ENCODE peak calls at places on chromosomes 1 and 21, in five cellular contexts. One of them, this sample, is unnamed.

GRCh38 chr1:11414921-11415538 is 63.9 kb upstream of the DISP3 start:
- DNase-seq in A549: no peak
- DNase-seq in Peyer's patch: no peak
- DNase-seq in psoas muscle: no peak
- DNase-seq in breast epithelium: no peak
- DNase-seq in this sample: no peak

GRCh38 chr1:182264187-182264586 is 127.4 kb downstream of the GLUL start:
- DNase-seq in A549: no peak
- DNase-seq in Peyer's patch: no peak
- DNase-seq in psoas muscle: no peak
- DNase-seq in breast epithelium: no peak
- DNase-seq in this sample: no peak

GRCh38 chr1:76040327-76040868 is 34.1 kb upstream of the ST6GALNAC3 start:
- DNase-seq in A549: no peak
- DNase-seq in Peyer's patch: no peak
- DNase-seq in psoas muscle: no peak
- DNase-seq in breast epithelium: no peak
- DNase-seq in this sample: no peak

GRCh38 chr1:67053535-67053784 is 488 bp downstream of the SLC35D1 start:
- DNase-seq in A549: peak; percentile 19
- DNase-seq in Peyer's patch: no peak
- DNase-seq in psoas muscle: peak; percentile 76
- DNase-seq in breast epithelium: peak; percentile 56
- DNase-seq in this sample: no peak

GRCh38 chr21:41890355-41890754 is 11.2 kb upstream of the PRDM15 start:
- DNase-seq in A549: no peak
- DNase-seq in Peyer's patch: no peak
- DNase-seq in psoas muscle: no peak
- DNase-seq in breast epithelium: no peak
- DNase-seq in this sample: no peak

GRCh38 chr1:169115891-169116585 is 9.5 kb downstream of the ATP1B1 start:
- DNase-seq in A549: no peak
- DNase-seq in Peyer's patch: peak; percentile 85
- DNase-seq in psoas muscle: peak; percentile 77
- DNase-seq in breast epithelium: no peak
- DNase-seq in this sample: no peak

GRCh38 chr1:157158967-157159366 is 20.8 kb upstream of the ETV3 start:
- DNase-seq in A549: no peak
- DNase-seq in Peyer's patch: no peak
- DNase-seq in psoas muscle: no peak
- DNase-seq in breast epithelium: no peak
- DNase-seq in this sample: no peak

GRCh38 chr1:108661030-108661609 is at the start of gene HENMT1:
- DNase-seq in A549: peak; percentile 19
- DNase-seq in Peyer's patch: peak; percentile 84
- DNase-seq in psoas muscle: peak; percentile 81
- DNase-seq in breast epithelium: peak; percentile 59
- DNase-seq in this sample: no peak

GRCh38 chr1:113170519-113170918 is 97.5 kb downstream of the LRIG2 start:
- DNase-seq in A549: no peak
- DNase-seq in Peyer's patch: no peak
- DNase-seq in psoas muscle: no peak
- DNase-seq in breast epithelium: no peak
- DNase-seq in this sample: no peak

GRCh38 chr1:221254813-221255212 is 375.6 kb downstream of the HLX start:
- DNase-seq in A549: no peak
- DNase-seq in Peyer's patch: no peak
- DNase-seq in psoas muscle: no peak
- DNase-seq in breast epithelium: no peak
- DNase-seq in this sample: no peak

GRCh38 chr1:76690784-76691183 is 176.5 kb upstream of the ST6GALNAC5 start:
- DNase-seq in A549: no peak
- DNase-seq in Peyer's patch: no peak
- DNase-seq in psoas muscle: no peak
- DNase-seq in breast epithelium: no peak
- DNase-seq in this sample: no peak

GRCh38 chr1:179129702-179130473 is 48.0 kb downstream of the TOR3A start:
- DNase-seq in A549: no peak
- DNase-seq in Peyer's patch: no peak
- DNase-seq in psoas muscle: no peak
- DNase-seq in breast epithelium: no peak
- DNase-seq in this sample: no peak

GRCh38 chr1:93448983-93449805 is 1.3 kb downstream of the FNBP1L start:
- DNase-seq in A549: peak; percentile 21
- DNase-seq in Peyer's patch: peak; percentile 76
- DNase-seq in psoas muscle: no peak
- DNase-seq in breast epithelium: no peak
- DNase-seq in this sample: no peak

GRCh38 chr1:70134148-70134547 is 71.2 kb downstream of the LRRC40 start:
- DNase-seq in A549: no peak
- DNase-seq in Peyer's patch: no peak
- DNase-seq in psoas muscle: peak; percentile 57
- DNase-seq in breast epithelium: no peak
- DNase-seq in this sample: no peak

GRCh38 chr1:198935371-198935921 is 296.6 kb downstream of the PTPRC start:
- DNase-seq in A549: peak; percentile 25
- DNase-seq in Peyer's patch: peak; percentile 74
- DNase-seq in psoas muscle: peak; percentile 64
- DNase-seq in breast epithelium: peak; percentile 56
- DNase-seq in this sample: no peak

GRCh38 chr21:27570306-27570868 is 603.5 kb upstream of the ADAMTS5 start:
- DNase-seq in A549: no peak
- DNase-seq in Peyer's patch: peak; percentile 61
- DNase-seq in psoas muscle: peak; percentile 76
- DNase-seq in breast epithelium: no peak
- DNase-seq in this sample: peak; percentile 15

GRCh38 chr1:240441684-240442083 is 170.3 kb downstream of the GREM2 start:
- DNase-seq in A549: no peak
- DNase-seq in Peyer's patch: no peak
- DNase-seq in psoas muscle: no peak
- DNase-seq in breast epithelium: no peak
- DNase-seq in this sample: no peak

GRCh38 chr1:5907966-5908365 is 84.3 kb downstream of the NPHP4 start:
- DNase-seq in A549: no peak
- DNase-seq in Peyer's patch: no peak
- DNase-seq in psoas muscle: no peak
- DNase-seq in breast epithelium: no peak
- DNase-seq in this sample: no peak

GRCh38 chr1:3975903-3976630 is 76.0 kb upstream of the C1orf174 start:
- DNase-seq in A549: no peak
- DNase-seq in Peyer's patch: no peak
- DNase-seq in psoas muscle: no peak
- DNase-seq in breast epithelium: no peak
- DNase-seq in this sample: no peak

GRCh38 chr1:153679337-153680119 is 1.0 kb downstream of the NPR1 start:
- DNase-seq in A549: no peak
- DNase-seq in Peyer's patch: no peak
- DNase-seq in psoas muscle: peak; percentile 62
- DNase-seq in breast epithelium: no peak
- DNase-seq in this sample: no peak

GRCh38 chr1:59549903-59550302 is 253.0 kb downstream of the FGGY start:
- DNase-seq in A549: no peak
- DNase-seq in Peyer's patch: peak; percentile 57
- DNase-seq in psoas muscle: no peak
- DNase-seq in breast epithelium: no peak
- DNase-seq in this sample: no peak

GRCh38 chr1:198912046-198912445 is 273.2 kb downstream of the PTPRC start:
- DNase-seq in A549: no peak
- DNase-seq in Peyer's patch: no peak
- DNase-seq in psoas muscle: no peak
- DNase-seq in breast epithelium: no peak
- DNase-seq in this sample: no peak

GRCh38 chr21:16708431-16708830 is 804.4 kb upstream of the CXADR start:
- DNase-seq in A549: no peak
- DNase-seq in Peyer's patch: no peak
- DNase-seq in psoas muscle: no peak
- DNase-seq in breast epithelium: no peak
- DNase-seq in this sample: no peak

GRCh38 chr1:236354330-236355147 is 39.5 kb upstream of the EDARADD start:
- DNase-seq in A549: no peak
- DNase-seq in Peyer's patch: no peak
- DNase-seq in psoas muscle: no peak
- DNase-seq in breast epithelium: no peak
- DNase-seq in this sample: no peak

GRCh38 chr1:31583995-31584868 is 7.9 kb downstream of the TINAGL1 start:
- DNase-seq in A549: no peak
- DNase-seq in Peyer's patch: no peak
- DNase-seq in psoas muscle: peak; percentile 83
- DNase-seq in breast epithelium: no peak
- DNase-seq in this sample: peak; percentile 67

GRCh38 chr1:19341201-19342076 is 29.3 kb downstream of the SLC66A1 start:
- DNase-seq in A549: peak; percentile 82
- DNase-seq in Peyer's patch: peak; percentile 89
- DNase-seq in psoas muscle: peak; percentile 85
- DNase-seq in breast epithelium: peak; percentile 78
- DNase-seq in this sample: peak; percentile 31

GRCh38 chr1:92291372-92291999 is 7.3 kb downstream of the GLMN start:
- DNase-seq in A549: peak; percentile 10
- DNase-seq in Peyer's patch: no peak
- DNase-seq in psoas muscle: no peak
- DNase-seq in breast epithelium: no peak
- DNase-seq in this sample: no peak

GRCh38 chr1:62131093-62131725 is 63.4 kb upstream of the L1TD1 start:
- DNase-seq in A549: peak; percentile 72
- DNase-seq in Peyer's patch: peak; percentile 58
- DNase-seq in psoas muscle: no peak
- DNase-seq in breast epithelium: no peak
- DNase-seq in this sample: no peak

GRCh38 chr1:243454328-243454997 is 198.6 kb downstream of the SDCCAG8 start:
- DNase-seq in A549: no peak
- DNase-seq in Peyer's patch: no peak
- DNase-seq in psoas muscle: no peak
- DNase-seq in breast epithelium: no peak
- DNase-seq in this sample: no peak

GRCh38 chr1:156926175-156926574 is 5.7 kb downstream of the LRRC71 start:
- DNase-seq in A549: no peak
- DNase-seq in Peyer's patch: peak; percentile 71
- DNase-seq in psoas muscle: peak; percentile 68
- DNase-seq in breast epithelium: peak; percentile 76
- DNase-seq in this sample: no peak

GRCh38 chr1:229068266-229069043 is 202.5 kb upstream of the RAB4A start:
- DNase-seq in A549: no peak
- DNase-seq in Peyer's patch: no peak
- DNase-seq in psoas muscle: no peak
- DNase-seq in breast epithelium: no peak
- DNase-seq in this sample: no peak

GRCh38 chr1:94698759-94699502 is 121.2 kb upstream of the SLC44A3 start:
- DNase-seq in A549: peak; percentile 6
- DNase-seq in Peyer's patch: no peak
- DNase-seq in psoas muscle: no peak
- DNase-seq in breast epithelium: no peak
- DNase-seq in this sample: no peak

GRCh38 chr1:218467101-218467728 is 122.1 kb downstream of the TGFB2 start:
- DNase-seq in A549: no peak
- DNase-seq in Peyer's patch: no peak
- DNase-seq in psoas muscle: no peak
- DNase-seq in breast epithelium: no peak
- DNase-seq in this sample: no peak

GRCh38 chr1:180610556-180611015 is 21.2 kb upstream of the XPR1 start:
- DNase-seq in A549: no peak
- DNase-seq in Peyer's patch: no peak
- DNase-seq in psoas muscle: no peak
- DNase-seq in breast epithelium: no peak
- DNase-seq in this sample: no peak

GRCh38 chr21:45917241-45917640 is 64.3 kb upstream of the COL6A1 start:
- DNase-seq in A549: no peak
- DNase-seq in Peyer's patch: no peak
- DNase-seq in psoas muscle: no peak
- DNase-seq in breast epithelium: no peak
- DNase-seq in this sample: no peak
- H3K4me1 ChIP-seq in A549: no peaks in the 10 kb centered on the region
- H3K4me1 ChIP-seq in Peyer's patch: no peaks in the 10 kb centered on the region
- H3K4me1 ChIP-seq in psoas muscle: no peaks in the 10 kb centered on the region
- H3K4me1 ChIP-seq in breast epithelium: peaks cover 3% of the 10 kb centered on the region
- H3K4me1 ChIP-seq in this sample: no peaks in the 10 kb centered on the region

GRCh38 chr1:145959333-145959732 is 1.5 kb upstream of the LIX1L start:
- DNase-seq in A549: no peak
- DNase-seq in Peyer's patch: no peak
- DNase-seq in psoas muscle: no peak
- DNase-seq in breast epithelium: no peak
- DNase-seq in this sample: no peak
- H3K4me1 ChIP-seq in A549: peaks cover 56% of the 10 kb centered on the region
- H3K4me1 ChIP-seq in Peyer's patch: peaks cover 12% of the 10 kb centered on the region
- H3K4me1 ChIP-seq in psoas muscle: peaks cover 71% of the 10 kb centered on the region
- H3K4me1 ChIP-seq in breast epithelium: peaks cover 12% of the 10 kb centered on the region
- H3K4me1 ChIP-seq in this sample: peaks cover 38% of the 10 kb centered on the region

GRCh38 chr1:54360165-54361005 is 45.8 kb downstream of the SSBP3 start:
- DNase-seq in A549: no peak
- DNase-seq in Peyer's patch: no peak
- DNase-seq in psoas muscle: no peak
- DNase-seq in breast epithelium: no peak
- DNase-seq in this sample: no peak
- H3K4me1 ChIP-seq in A549: peaks cover 6% of the 10 kb centered on the region
- H3K4me1 ChIP-seq in Peyer's patch: no peaks in the 10 kb centered on the region
- H3K4me1 ChIP-seq in psoas muscle: peaks cover 61% of the 10 kb centered on the region
- H3K4me1 ChIP-seq in breast epithelium: no peaks in the 10 kb centered on the region
- H3K4me1 ChIP-seq in this sample: peaks cover 48% of the 10 kb centered on the region

DNA sequence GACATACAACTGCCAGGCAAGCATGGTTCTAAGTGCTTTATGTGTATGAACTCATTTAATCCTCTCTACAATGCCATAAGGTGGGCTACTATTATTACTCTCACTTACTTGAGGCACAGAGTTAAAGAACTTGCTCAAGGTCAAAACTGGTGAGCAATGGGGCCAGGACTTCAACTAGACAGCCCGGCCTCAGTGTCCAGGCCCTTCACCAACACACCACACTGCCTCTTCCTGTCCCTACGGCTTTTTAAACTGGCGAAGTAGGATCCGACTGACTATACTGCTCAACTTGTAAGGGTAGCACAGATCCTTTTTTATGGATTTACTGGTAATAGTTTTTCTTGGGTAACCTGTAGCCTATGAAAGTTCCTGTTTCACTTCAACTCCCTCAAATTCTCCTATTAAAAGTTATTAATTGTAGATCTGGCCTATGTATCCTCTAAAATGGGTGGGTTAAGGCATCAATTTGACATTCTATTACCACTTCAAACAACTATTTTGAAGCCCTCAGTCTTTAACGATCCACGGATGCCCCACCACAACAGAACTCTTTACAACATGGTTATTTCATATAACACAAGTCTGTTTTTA is 4.3 kb downstream of the ERRFI1 start:
- DNase-seq in A549: no peak
- DNase-seq in Peyer's patch: no peak
- DNase-seq in psoas muscle: no peak
- DNase-seq in breast epithelium: no peak
- DNase-seq in this sample: no peak
- H3K4me1 ChIP-seq in A549: peaks cover 53% of the 10 kb centered on the region
- H3K4me1 ChIP-seq in Peyer's patch: no peaks in the 10 kb centered on the region
- H3K4me1 ChIP-seq in psoas muscle: peaks cover 69% of the 10 kb centered on the region
- H3K4me1 ChIP-seq in breast epithelium: no peaks in the 10 kb centered on the region
- H3K4me1 ChIP-seq in this sample: peaks cover 33% of the 10 kb centered on the region

GRCh38 chr21:26146681-26147080 is 23.9 kb downstream of the APP start:
- DNase-seq in A549: no peak
- DNase-seq in Peyer's patch: no peak
- DNase-seq in psoas muscle: no peak
- DNase-seq in breast epithelium: no peak
- DNase-seq in this sample: no peak
- H3K4me1 ChIP-seq in A549: peaks cover 41% of the 10 kb centered on the region
- H3K4me1 ChIP-seq in Peyer's patch: no peaks in the 10 kb centered on the region
- H3K4me1 ChIP-seq in psoas muscle: peaks cover 7% of the 10 kb centered on the region
- H3K4me1 ChIP-seq in breast epithelium: no peaks in the 10 kb centered on the region
- H3K4me1 ChIP-seq in this sample: peaks cover 22% of the 10 kb centered on the region